ENCODE peak calls at places on chromosomes 2 and 18, in eight cellular contexts. K is suprapubic skin, A is upper lobe of left lung, X is GM12878, W is spleen, S is K562, R is sigmoid colon, J is HCT116. N is an unnamed sample.
A peak's percentile ranks its signal among the peaks of the same experiment; 100 is the strongest.

GRCh38 chr18:8661754-8662573 is 43.4 kb upstream of the MTCL1 start:
- DNase-seq in K (no peak), A (no peak), X (no peak), W (no peak), S (peak; percentile 38), R (no peak), J (no peak), N (no peak)

GRCh38 chr18:25171334-25171733 is 180.6 kb downstream of the ZNF521 start:
- DNase-seq in K (no peak), A (no peak), X (no peak), W (no peak), S (no peak), R (no peak), J (no peak), N (no peak)

GRCh38 chr18:32284284-32284683 is 94.4 kb downstream of the MEP1B start:
- DNase-seq in K (no peak), A (no peak), X (no peak), W (no peak), S (no peak), R (no peak), J (no peak), N (no peak)

GRCh38 chr2:224966663-224967062 is 75.6 kb downstream of the DOCK10 start:
- DNase-seq in K (no peak), A (no peak), X (no peak), W (no peak), S (no peak), R (no peak), J (no peak), N (no peak)

GRCh38 chr2:47618272-47618552 is 164.7 kb upstream of the MSH6 start:
- DNase-seq in K (no peak), A (no peak), X (no peak), W (no peak), S (no peak), R (no peak), J (no peak), N (no peak)

GRCh38 chr18:80166725-80167124 is 57.7 kb downstream of the ADNP2 start:
- DNase-seq in K (no peak), A (no peak), X (no peak), W (no peak), S (no peak), R (no peak), J (no peak), N (no peak)

GRCh38 chr2:164260506-164260905 is 360.8 kb downstream of the GRB14 start:
- DNase-seq in K (no peak), A (no peak), X (no peak), W (no peak), S (no peak), R (no peak), J (no peak), N (no peak)

GRCh38 chr18:49431563-49431962 is 28.9 kb downstream of the DYM start:
- DNase-seq in K (no peak), A (no peak), X (no peak), W (no peak), S (no peak), R (no peak), J (no peak), N (no peak)

GRCh38 chr2:47038656-47039501 is 116.2 kb downstream of the STPG4 start:
- DNase-seq in K (no peak), A (no peak), X (peak; percentile 27), W (no peak), S (peak; percentile 6), R (no peak), J (no peak), N (no peak)

GRCh38 chr2:118387509-118387908 is 299.2 kb downstream of the INSIG2 start:
- DNase-seq in K (no peak), A (no peak), X (no peak), W (no peak), S (no peak), R (no peak), J (no peak), N (no peak)

GRCh38 chr2:84865181-84865783 is 15.6 kb downstream of the TRABD2A start:
- DNase-seq in K (no peak), A (no peak), X (no peak), W (no peak), S (no peak), R (no peak), J (no peak), N (no peak)

GRCh38 chr2:25606892-25607291 is 66.5 kb downstream of the DTNB start:
- DNase-seq in K (no peak), A (no peak), X (no peak), W (no peak), S (peak; percentile 50), R (no peak), J (no peak), N (no peak)

GRCh38 chr2:113876503-113877387 is 13.1 kb upstream of the ACTR3 start:
- DNase-seq in K (no peak), A (peak; percentile 45), X (no peak), W (peak; percentile 80), S (peak; percentile 56), R (no peak), J (peak; percentile 64), N (no peak)

GRCh38 chr2:67733517-67733916 is 329.3 kb downstream of the C1D start:
- DNase-seq in K (no peak), A (peak; percentile 29), X (no peak), W (peak; percentile 59), S (peak; percentile 2), R (no peak), J (peak; percentile 12), N (no peak)

GRCh38 chr2:45380131-45380836 is 230.8 kb downstream of the SRBD1 start:
- DNase-seq in K (no peak), A (no peak), X (no peak), W (no peak), S (no peak), R (no peak), J (no peak), N (no peak)

GRCh38 chr18:6885992-6886823 is 156.7 kb downstream of the ARHGAP28 start:
- DNase-seq in K (no peak), A (peak; percentile 33), X (no peak), W (no peak), S (peak; percentile 80), R (no peak), J (no peak), N (no peak)

GRCh38 chr2:216318470-216318869 is 53.8 kb downstream of the MARCHF4 start:
- DNase-seq in K (no peak), A (no peak), X (no peak), W (no peak), S (no peak), R (no peak), J (no peak), N (no peak)

GRCh38 chr2:205704101-205704741 is 21.9 kb downstream of the NRP2 start:
- DNase-seq in K (no peak), A (peak; percentile 81), X (no peak), W (no peak), S (no peak), R (peak; percentile 78), J (no peak), N (no peak)

DNA sequence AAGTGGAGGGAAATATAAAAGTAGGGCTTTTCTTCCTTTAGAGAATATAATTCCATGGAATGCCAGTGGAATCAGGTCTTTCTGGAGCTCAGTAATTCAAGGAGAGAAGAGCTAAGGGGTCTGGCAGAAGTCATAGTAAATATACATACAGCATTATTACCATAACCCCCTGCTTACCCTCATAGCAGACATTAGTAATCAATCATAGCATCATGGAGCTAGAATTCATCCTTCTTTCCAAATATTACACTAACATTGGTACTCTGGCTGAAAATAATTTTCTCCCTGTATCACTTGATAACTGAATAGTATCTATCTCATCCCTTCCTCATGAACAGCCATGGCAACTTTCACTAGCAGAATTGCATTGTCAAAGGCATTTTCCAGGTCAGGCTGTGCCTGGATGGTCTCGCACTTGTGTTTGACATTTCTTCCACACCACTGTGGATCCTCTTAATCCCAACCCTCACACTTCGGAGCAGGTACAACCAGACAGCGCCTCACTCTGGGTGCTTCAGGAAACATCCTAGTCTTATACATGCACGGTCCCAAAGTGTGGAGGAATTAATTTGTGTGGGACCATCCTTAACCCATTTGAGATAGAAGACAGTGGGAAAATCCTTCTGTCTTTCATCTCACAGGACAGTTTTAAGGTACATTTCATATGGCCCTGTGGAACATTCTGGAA is 84.2 kb upstream of the SEC11C start:
- DNase-seq in K (no peak), A (no peak), X (no peak), W (no peak), S (no peak), R (no peak), J (no peak), N (no peak)
- TF ChIP-seq CTCF in K (no peak), A (no peak), X (no peak), W (no peak), S (no peak), R (no peak), J (peak; percentile 34), N (no peak)

GRCh38 chr2:228771719-228772254 is 499.3 kb downstream of the PID1 start:
- DNase-seq in K (no peak), A (no peak), X (no peak), W (no peak), S (no peak), R (no peak), J (no peak), N (no peak)
- TF ChIP-seq POLR2AphosphoS5 in K (peak; percentile 53), A (no peak), X (no peak), W (no peak), S (no peak), R (peak; percentile 72), J (no peak), N (peak; percentile 59)

GRCh38 chr2:219449609-219450008 is 15.0 kb downstream of the SPEG start:
- DNase-seq in K (no peak), A (no peak), X (no peak), W (no peak), S (no peak), R (no peak), J (no peak), N (no peak)
- H3K4me3 ChIP-seq in K (no peak overlapping the region), A (no peak overlapping the region), X (no peak overlapping the region), W (no peak overlapping the region), S (no peak overlapping the region), R (peak overlapping the region; percentile 31), J (no peak overlapping the region), N (no peak overlapping the region)

GRCh38 chr2:16900405-16901025 is 234.9 kb upstream of the CYRIA start:
- DNase-seq in K (no peak), A (no peak), X (no peak), W (no peak), S (peak; percentile 62), R (no peak), J (peak; percentile 45), N (no peak)
- TF ChIP-seq CTCF in K (no peak), A (no peak), X (peak; percentile 94), W (no peak), S (peak; percentile 100), R (no peak), J (peak; percentile 99), N (no peak)

GRCh38 chr2:143807677-143808076 is 678.5 kb downstream of the ARHGAP15 start:
- DNase-seq in K (peak; percentile 79), A (peak; percentile 28), X (no peak), W (no peak), S (no peak), R (peak; percentile 68), J (no peak), N (no peak)
- TF ChIP-seq POLR2AphosphoS5 in K (peak; percentile 76), A (peak; percentile 70), X (no peak), W (no peak), S (no peak), R (no peak), J (no peak), N (no peak)